ENCODE peak calls at places on chromosome 18, in five cellular contexts. S is OCI-LY7; P is CD4-positive, alpha-beta memory T cell; T is GM23338; X is NT2/D1. Z is an unnamed sample. For H3K36me3, the result is how much of the 10 kb centered on the place peaks cover.

GRCh38 chr18:51120809-51121596 is 76.5 kb downstream of the MEX3C start:
- DNase-seq in T (peak), X (no peak), S (no peak), P (no peak), Z (no peak)

GRCh38 chr18:25896178-25896780 is 194.1 kb downstream of the SS18 start:
- DNase-seq in P (no peak), S (peak), T (peak), X (peak), Z (no peak)

GRCh38 chr18:1784113-1784512 is 787.2 kb downstream of the METTL4 start:
- DNase-seq in X (no peak), P (no peak), S (no peak), T (peak), Z (peak)

GRCh38 chr18:25921677-25922421 is 168.6 kb downstream of the SS18 start:
- DNase-seq in X (peak), S (peak), T (peak), P (peak), Z (no peak)

GRCh38 chr18:28511421-28511821 is 334.5 kb upstream of the CDH2 start:
- DNase-seq in X (no peak), P (no peak), S (no peak), T (no peak), Z (no peak)

GRCh38 chr18:77147418-77147852 is 14.9 kb upstream of the MBP start:
- DNase-seq in S (no peak), T (no peak), X (no peak), P (no peak), Z (no peak)

GRCh38 chr18:50410008-50410407 is 35.2 kb downstream of the SKA1 start:
- DNase-seq in X (no peak), P (no peak), S (no peak), T (peak), Z (no peak)

GRCh38 chr18:3873698-3874495 is 423.9 kb downstream of the TGIF1 start:
- DNase-seq in X (no peak), T (peak), P (no peak), S (no peak), Z (no peak)

GRCh38 chr18:51668101-51668500 is 470.6 kb upstream of the MEX3C start:
- DNase-seq in S (peak), P (no peak), X (peak), T (peak), Z (peak)

GRCh38 chr18:22975508-22975907 is 42.4 kb downstream of the RBBP8 start:
- DNase-seq in T (no peak), S (no peak), P (no peak), X (no peak), Z (no peak)

GRCh38 chr18:59604877-59605276 is 92.3 kb downstream of the CCBE1 start:
- DNase-seq in S (no peak), T (no peak), X (no peak), P (no peak), Z (no peak)

GRCh38 chr18:34595673-34596072 is 114.4 kb upstream of the DTNA start:
- DNase-seq in S (no peak), X (no peak), P (no peak), T (peak), Z (no peak)

GRCh38 chr18:51655327-51655698 is 457.8 kb upstream of the MEX3C start:
- DNase-seq in X (no peak), T (no peak), S (no peak), P (no peak), Z (no peak)

GRCh38 chr18:2979027-2979570 is 33.8 kb downstream of the LPIN2 start:
- DNase-seq in T (no peak), S (no peak), X (no peak), P (no peak), Z (no peak)

GRCh38 chr18:22883189-22883588 is 49.9 kb upstream of the RBBP8 start:
- DNase-seq in T (no peak), X (no peak), P (no peak), S (no peak), Z (no peak)

GRCh38 chr18:28115149-28115550 is 61.8 kb downstream of the CDH2 start:
- DNase-seq in S (no peak), X (no peak), T (no peak), P (no peak), Z (no peak)

GRCh38 chr18:76450912-76451421 is 44.1 kb downstream of the ZNF516 start:
- DNase-seq in S (no peak), P (no peak), T (peak), X (no peak), Z (no peak)

GRCh38 chr18:31513189-31513907 is 15.4 kb downstream of the DSG2 start:
- DNase-seq in X (no peak), T (no peak), S (no peak), P (no peak), Z (no peak)

GRCh38 chr18:27143580-27144287 is 41.4 kb downstream of the CHST9 start:
- DNase-seq in X (no peak), P (no peak), T (peak), S (no peak), Z (peak)

GRCh38 chr18:36849288-36850011 is 20.5 kb downstream of the KIAA1328 start:
- DNase-seq in T (no peak), X (no peak), P (no peak), S (no peak), Z (no peak)

GRCh38 chr18:61031626-61032025 is 301.6 kb upstream of the CDH20 start:
- DNase-seq in X (no peak), S (no peak), T (no peak), P (no peak), Z (no peak)

GRCh38 chr18:38453880-38454279 is 888.3 kb upstream of the CELF4 start:
- DNase-seq in T (no peak), X (no peak), S (no peak), P (no peak), Z (no peak)

GRCh38 chr18:70151554-70152130 is 53.8 kb downstream of the RTTN start:
- DNase-seq in S (no peak), X (no peak), P (no peak), T (no peak), Z (no peak)

GRCh38 chr18:48186084-48186798 is 222.9 kb downstream of the ZBTB7C start:
- DNase-seq in S (no peak), X (no peak), P (no peak), T (peak), Z (no peak)

GRCh38 chr18:2857491-2858063 is 10.8 kb downstream of the EMILIN2 start:
- DNase-seq in X (no peak), T (no peak), P (no peak), S (no peak), Z (no peak)

GRCh38 chr18:5463836-5464235 is 80.0 kb downstream of the EPB41L3 start:
- DNase-seq in X (no peak), S (no peak), T (no peak), P (no peak), Z (no peak)

GRCh38 chr18:28834889-28835288 is 658.0 kb upstream of the CDH2 start:
- DNase-seq in P (no peak), S (no peak), T (no peak), X (no peak), Z (no peak)

GRCh38 chr18:73407506-73407905 is 539.7 kb upstream of the NETO1 start:
- DNase-seq in S (no peak), P (no peak), X (no peak), T (no peak), Z (no peak)

GRCh38 chr18:44035554-44035953 is 645.1 kb upstream of the SETBP1 start:
- DNase-seq in X (no peak), P (no peak), T (no peak), S (no peak), Z (no peak)

GRCh38 chr18:8771930-8772329 is 66.6 kb downstream of the MTCL1 start:
- DNase-seq in S (no peak), T (no peak), P (no peak), X (no peak), Z (peak)

GRCh38 chr18:8175486-8176061 is 433.7 kb upstream of the RAB12 start:
- DNase-seq in S (no peak), X (no peak), P (no peak), T (no peak), Z (no peak)

GRCh38 chr18:48698707-48699106 is 159.9 kb downstream of the CTIF start:
- DNase-seq in P (no peak), T (no peak), S (no peak), X (no peak), Z (no peak)

GRCh38 chr18:25449046-25449445 is 97.1 kb upstream of the ZNF521 start:
- DNase-seq in S (no peak), P (no peak), X (no peak), T (no peak), Z (no peak)

GRCh38 chr18:43705850-43706249 is 428.6 kb upstream of the SYT4 start:
- DNase-seq in X (no peak), T (peak), S (no peak), P (no peak), Z (no peak)

GRCh38 chr18:63762518-63762917 is 12.7 kb upstream of the SERPINB7 start:
- DNase-seq in X (no peak), P (no peak), S (no peak), T (no peak), Z (no peak)

GRCh38 chr18:63255435-63255834 is 64.1 kb downstream of the BCL2 start:
- DNase-seq in P (no peak), X (no peak), T (no peak), S (no peak), Z (no peak)

GRCh38 chr18:463442-464310 is 36.8 kb downstream of the COLEC12 start:
- DNase-seq in P (no peak), X (no peak), T (peak), S (no peak), Z (no peak)

GRCh38 chr18:24530630-24531111 is 70.2 kb downstream of the HRH4 start:
- DNase-seq in X (no peak), S (no peak), T (no peak), P (no peak), Z (no peak)

GRCh38 chr18:649341-649740 is 8.1 kb upstream of the TYMS start:
- DNase-seq in P (no peak), X (no peak), T (no peak), S (no peak), Z (no peak)

DNA sequence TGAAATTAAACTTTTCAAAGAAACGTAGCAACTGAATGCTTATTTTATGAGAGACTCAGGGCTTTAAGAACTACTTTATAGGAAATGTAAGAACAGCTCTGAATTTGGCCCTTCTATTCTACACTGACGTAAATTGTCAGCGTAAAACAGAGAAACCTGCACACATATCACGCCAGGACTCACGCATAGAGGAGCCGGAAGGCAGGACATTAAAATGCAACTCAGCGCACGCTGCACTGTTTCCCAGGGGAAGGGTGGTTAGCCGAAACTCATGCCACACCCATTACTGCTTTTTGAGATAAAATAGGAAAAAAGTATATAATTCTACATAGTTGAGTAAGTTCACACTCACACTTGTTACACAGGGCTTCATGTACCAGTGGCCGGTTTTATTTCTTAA is 7.4 kb downstream of the TUBB6 start:
- DNase-seq in P (no peak), X (no peak), T (no peak), S (no peak), Z (no peak)
- H3K36me3 ChIP-seq in P (under half), X (half or more), T (under half), S (under half), Z (under half)

DNA sequence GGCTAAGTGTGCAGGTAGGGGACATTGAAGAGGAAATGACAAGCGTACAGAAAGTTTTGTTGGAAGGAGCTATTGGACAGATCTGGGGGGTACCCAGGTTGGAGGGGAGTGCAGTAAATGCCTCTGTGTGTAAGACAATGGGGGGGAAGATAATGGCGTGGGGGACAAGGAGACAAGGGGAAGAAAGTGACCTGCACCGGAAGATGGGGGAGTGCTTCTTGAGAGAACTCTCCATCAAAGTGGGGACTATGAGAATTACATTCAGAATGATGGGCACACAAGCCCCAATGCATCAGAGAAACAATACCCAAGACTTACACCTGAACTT is 189.9 kb downstream of the ALPK2 start:
- DNase-seq in S (no peak), T (no peak), P (no peak), X (no peak), Z (no peak)
- H3K4me3 ChIP-seq in S (no peak), T (no peak), P (peak), X (no peak), Z (no peak)

DNA sequence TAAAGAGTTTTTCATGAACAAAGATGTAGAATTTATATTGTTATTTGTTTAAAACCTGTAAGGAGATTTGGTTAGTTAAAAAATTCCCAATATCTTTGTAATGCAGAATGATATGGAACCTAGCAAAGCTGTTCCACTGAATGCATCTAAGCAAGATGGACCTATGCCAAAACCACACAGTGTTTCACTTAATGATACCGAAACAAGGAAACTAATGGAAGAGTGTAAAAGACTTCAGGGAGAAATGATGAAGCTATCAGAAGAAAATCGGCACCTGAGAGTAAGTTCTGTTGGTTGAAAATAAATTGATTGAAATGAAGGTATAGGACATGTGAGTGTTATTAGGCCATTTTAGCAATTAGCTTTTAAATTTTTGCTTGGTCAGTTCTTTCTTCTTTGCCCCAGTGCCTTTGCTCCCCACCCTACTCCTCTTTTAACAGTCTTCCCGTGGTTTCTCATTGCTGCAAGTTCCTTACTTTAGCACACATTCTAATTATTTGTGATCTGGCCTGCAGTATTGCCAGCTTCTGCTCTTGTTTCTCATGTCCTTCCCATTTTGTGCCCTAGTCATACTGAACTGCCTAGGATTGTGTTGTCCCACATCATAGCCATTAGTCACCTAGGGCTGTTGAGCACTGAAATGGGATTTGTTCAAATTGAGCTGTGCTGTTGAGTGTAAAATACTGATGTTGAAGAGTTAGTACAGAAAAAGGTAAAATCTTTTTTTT is 36.6 kb downstream of the VAPA start:
- DNase-seq in X (no peak), T (no peak), P (no peak), S (no peak), Z (no peak)
- H3K36me3 ChIP-seq in X (half or more), T (under half), P (under half), S (half or more), Z (under half)

GRCh38 chr18:32771169-32771751 is 1.6 kb downstream of the KLHL14 start:
- DNase-seq in S (peak), P (no peak), X (no peak), T (peak), Z (peak)

GRCh38 chr18:32773187-32773712 is 427 bp upstream of the KLHL14 start:
- DNase-seq in P (no peak), S (peak), T (no peak), X (no peak), Z (no peak)

GRCh38 chr18:32770651-32771168 is 2.1 kb downstream of the KLHL14 start:
- DNase-seq in P (no peak), S (no peak), T (peak), X (no peak), Z (peak)

GRCh38 chr18:32771871-32772499 is 838 bp downstream of the KLHL14 start:
- DNase-seq in X (no peak), T (peak), P (no peak), S (no peak), Z (peak)

GRCh38 chr18:32772580-32773186 is at the start of gene KLHL14:
- DNase-seq in P (no peak), T (no peak), X (no peak), S (peak), Z (no peak)
- H3K4me3 ChIP-seq in P (no peak), T (peak), X (peak), S (peak), Z (peak)

DNA sequence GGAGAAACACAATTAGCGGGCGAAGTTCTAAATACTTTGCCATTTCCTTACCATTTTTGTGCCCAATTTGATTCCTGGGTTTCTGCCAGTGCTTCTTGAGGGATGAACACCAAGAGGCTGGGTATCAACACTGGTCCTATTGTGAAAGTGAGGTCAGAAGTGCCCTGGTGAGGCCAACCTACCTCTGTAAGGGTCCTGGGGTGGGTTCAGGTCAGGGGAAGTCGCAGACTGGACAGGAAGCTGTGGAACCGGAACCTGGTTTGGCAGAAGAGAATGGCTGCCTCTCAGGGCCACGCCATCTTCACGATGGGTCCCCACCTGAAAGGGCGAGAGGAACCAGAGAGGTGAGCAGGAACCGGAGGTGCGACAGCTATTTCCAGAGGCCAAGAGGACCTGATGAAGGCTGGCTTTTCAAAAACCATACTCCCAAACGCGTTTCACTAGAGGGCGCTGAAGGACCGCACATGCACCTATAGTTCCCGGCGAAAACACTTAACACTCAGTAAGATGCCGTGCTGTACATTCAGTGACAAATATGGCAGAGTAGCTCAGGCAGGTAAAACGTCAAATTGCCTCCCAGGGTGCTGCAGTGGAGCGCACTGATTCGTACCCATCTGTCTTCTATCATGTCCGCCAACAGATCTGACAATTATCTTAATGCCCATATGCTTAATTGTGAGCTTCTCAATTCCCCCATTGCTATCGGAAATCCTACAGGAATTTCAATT is 275.3 kb upstream of the CCDC68 start:
- DNase-seq in S (peak), X (peak), P (no peak), T (peak), Z (peak)
- H3K36me3 ChIP-seq in S (under half), X (under half), P (under half), T (under half), Z (under half)

DNA sequence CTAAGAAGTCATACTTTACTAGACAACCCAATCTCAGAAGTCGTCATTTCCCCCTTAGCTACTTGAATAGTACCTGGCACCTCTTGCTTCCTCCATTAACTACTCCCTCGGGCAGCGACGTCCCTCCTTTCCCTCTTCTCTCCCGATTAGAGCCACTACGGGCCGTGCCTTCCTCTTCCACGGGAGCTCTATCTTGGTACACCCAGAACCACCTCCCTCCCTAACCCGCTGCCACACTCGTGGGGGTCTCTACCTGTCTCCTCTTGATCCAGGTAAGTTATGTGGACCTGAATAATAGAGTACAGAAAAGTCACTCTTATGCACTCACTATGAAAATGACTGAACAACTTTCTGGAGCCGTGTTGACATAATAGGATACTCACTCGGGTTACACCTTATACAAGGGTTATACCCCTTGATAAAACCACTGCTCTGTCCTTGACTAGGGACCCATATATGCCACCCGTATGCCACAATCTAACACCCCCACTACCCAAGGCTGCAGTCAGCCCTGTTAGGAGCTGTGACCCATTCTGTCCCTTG is 595 bp upstream of the HDHD2 start:
- DNase-seq in S (no peak), P (no peak), X (no peak), T (peak), Z (peak)
- H3K4me3 ChIP-seq in S (peak), P (peak), X (peak), T (peak), Z (peak)

DNA sequence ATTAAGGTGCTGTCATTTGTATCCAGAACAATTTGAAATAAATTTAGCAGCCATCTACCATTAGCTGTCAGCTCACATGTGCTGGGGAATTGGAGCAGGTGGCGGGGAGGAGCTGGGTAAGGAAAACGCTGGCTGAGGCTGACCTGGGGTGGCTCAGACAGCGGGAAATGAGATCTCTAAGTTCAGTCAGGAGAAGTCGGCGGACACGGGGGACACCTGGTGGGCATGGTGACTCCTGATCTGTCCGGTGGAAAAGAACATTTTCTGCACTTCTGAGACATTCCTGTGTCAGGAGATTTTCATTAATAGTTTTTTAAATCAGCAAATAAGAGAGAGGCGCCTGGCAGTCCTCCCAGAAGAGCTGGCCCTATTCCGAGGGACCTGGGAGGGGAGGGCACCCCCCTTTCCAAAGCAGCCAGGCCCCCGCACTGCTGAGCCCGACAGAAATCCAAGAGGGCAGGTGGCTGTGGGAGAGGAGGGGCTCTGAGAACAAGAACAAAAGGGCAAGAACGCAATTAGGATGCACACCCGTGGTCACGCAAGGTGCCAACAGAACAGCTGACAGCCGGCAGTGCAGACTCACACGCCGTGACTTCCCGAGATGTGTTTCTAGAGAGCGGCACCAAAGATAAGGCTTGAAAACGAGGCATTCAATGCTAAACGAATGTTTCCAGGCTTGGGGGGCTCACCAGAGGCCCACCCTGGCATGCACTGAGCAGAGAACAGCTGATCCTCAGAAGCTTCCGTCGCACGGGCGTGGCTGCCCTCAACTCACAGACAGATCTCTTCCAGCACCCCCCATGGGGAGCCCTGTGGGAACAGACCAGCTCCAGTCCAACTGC is 26.4 kb downstream of the SLC66A2 start:
- DNase-seq in P (no peak), X (no peak), T (no peak), S (no peak), Z (peak)
- H3K36me3 ChIP-seq in P (under half), X (under half), T (under half), S (under half), Z (under half)

Z was measured in pancreas.